ENCODE peak calls at places on chromosomes 12 and 14, in ten cellular contexts. W, Q, K, L, I, F, E, R, H and C are unnamed samples.

GRCh38 chr12:46445093-46445492 is 72.5 kb upstream of the SLC38A2 start:
- DNase-seq in W (no peak), Q (no peak), K (no peak), L (no peak), I (no peak), F (no peak), E (no peak), R (no peak), H (no peak), C (no peak)

GRCh38 chr12:18242380-18243089 is 18.8 kb upstream of the PIK3C2G start:
- DNase-seq in W (no peak), Q (no peak), K (no peak), L (no peak), I (no peak), F (no peak), E (no peak), R (no peak), H (no peak), C (no peak)

GRCh38 chr14:20454359-20454644 is 310 bp downstream of the OSGEP start:
- DNase-seq in W (no peak), Q (peak), K (no peak), L (peak), I (no peak), F (no peak), E (no peak), R (no peak), H (peak), C (no peak)

GRCh38 chr14:37443461-37443860 is 151.6 kb downstream of the FOXA1 start:
- DNase-seq in W (no peak), Q (no peak), K (no peak), L (no peak), I (peak), F (no peak), E (no peak), R (no peak), H (no peak), C (no peak)

GRCh38 chr12:132424118-132424438 is 65.9 kb upstream of the FBRSL1 start:
- DNase-seq in W (no peak), Q (no peak), K (no peak), L (no peak), I (no peak), F (no peak), E (no peak), R (no peak), H (no peak), C (no peak)

GRCh38 chr12:85280984-85281946 is 1.2 kb downstream of the ALX1 start:
- DNase-seq in W (no peak), Q (no peak), K (peak), L (no peak), I (peak), F (no peak), E (no peak), R (no peak), H (no peak), C (no peak)

GRCh38 chr12:4909734-4910501 is at the start of gene KCNA1:
- DNase-seq in W (no peak), Q (peak), K (no peak), L (no peak), I (peak), F (no peak), E (no peak), R (peak), H (peak), C (no peak)

GRCh38 chr14:94389731-94390371 is 1.4 kb upstream of the SERPINA1 start:
- DNase-seq in W (no peak), Q (no peak), K (no peak), L (no peak), I (no peak), F (no peak), E (no peak), R (no peak), H (no peak), C (no peak)

GRCh38 chr14:37712976-37713431 is 117.6 kb downstream of the TTC6 start:
- DNase-seq in W (no peak), Q (no peak), K (no peak), L (no peak), I (no peak), F (no peak), E (no peak), R (no peak), H (no peak), C (no peak)

GRCh38 chr14:33726685-33727084 is 224.2 kb downstream of the EGLN3 start:
- DNase-seq in W (no peak), Q (no peak), K (no peak), L (no peak), I (peak), F (no peak), E (no peak), R (no peak), H (no peak), C (no peak)

GRCh38 chr12:69388371-69388770 is 28.8 kb downstream of the YEATS4 start:
- DNase-seq in W (no peak), Q (peak), K (peak), L (no peak), I (peak), F (peak), E (no peak), R (peak), H (no peak), C (no peak)

GRCh38 chr14:77369280-77369679 is 7.6 kb downstream of the TMED8 start:
- DNase-seq in W (no peak), Q (no peak), K (no peak), L (no peak), I (no peak), F (no peak), E (no peak), R (no peak), H (no peak), C (no peak)

GRCh38 chr12:50603817-50604639 is 99.2 kb downstream of the DIP2B start:
- DNase-seq in W (no peak), Q (no peak), K (no peak), L (no peak), I (peak), F (no peak), E (peak), R (no peak), H (peak), C (no peak)

GRCh38 chr12:21666722-21667121 is 9.1 kb upstream of the LDHB start:
- DNase-seq in W (no peak), Q (peak), K (no peak), L (no peak), I (peak), F (no peak), E (no peak), R (no peak), H (no peak), C (no peak)

GRCh38 chr14:100056964-100057817 is 8.0 kb upstream of the EVL start:
- DNase-seq in W (no peak), Q (no peak), K (no peak), L (no peak), I (peak), F (no peak), E (no peak), R (no peak), H (no peak), C (no peak)

GRCh38 chr12:71873821-71874220 is 34.3 kb downstream of the TBC1D15 start:
- DNase-seq in W (no peak), Q (no peak), K (no peak), L (no peak), I (peak), F (no peak), E (no peak), R (no peak), H (no peak), C (no peak)

GRCh38 chr14:76236172-76237130 is 84.7 kb downstream of the GPATCH2L start:
- DNase-seq in W (no peak), Q (no peak), K (no peak), L (no peak), I (peak), F (no peak), E (no peak), R (no peak), H (no peak), C (no peak)

GRCh38 chr14:50060871-50061663 is 55.3 kb downstream of the VCPKMT start:
- DNase-seq in W (no peak), Q (peak), K (peak), L (no peak), I (peak), F (no peak), E (peak), R (peak), H (no peak), C (peak)

GRCh38 chr14:35254736-35255135 is 37.4 kb upstream of the PSMA6 start:
- DNase-seq in W (no peak), Q (no peak), K (no peak), L (no peak), I (no peak), F (no peak), E (no peak), R (peak), H (no peak), C (no peak)

GRCh38 chr12:19288603-19289244 is 150.6 kb upstream of the AEBP2 start:
- DNase-seq in W (no peak), Q (peak), K (peak), L (no peak), I (peak), F (no peak), E (no peak), R (no peak), H (no peak), C (no peak)

GRCh38 chr14:64464695-64465094 is 604 bp upstream of the AKAP5 start:
- DNase-seq in W (no peak), Q (peak), K (no peak), L (no peak), I (no peak), F (no peak), E (no peak), R (no peak), H (no peak), C (no peak)

GRCh38 chr12:111570090-111570961 is 28.8 kb downstream of the ATXN2 start:
- DNase-seq in W (no peak), Q (no peak), K (no peak), L (no peak), I (peak), F (peak), E (no peak), R (peak), H (no peak), C (no peak)

GRCh38 chr12:116126610-116127009 is 150.9 kb downstream of the MED13L start:
- DNase-seq in W (no peak), Q (no peak), K (no peak), L (no peak), I (peak), F (no peak), E (no peak), R (no peak), H (no peak), C (no peak)

GRCh38 chr14:26872930-26873470 is 275.2 kb upstream of the NOVA1 start:
- DNase-seq in W (no peak), Q (peak), K (peak), L (no peak), I (no peak), F (no peak), E (no peak), R (no peak), H (no peak), C (no peak)

GRCh38 chr12:52029686-52030085 is 21.6 kb upstream of the NR4A1 start:
- DNase-seq in W (no peak), Q (peak), K (no peak), L (no peak), I (peak), F (no peak), E (no peak), R (peak), H (peak), C (no peak)

GRCh38 chr12:25241171-25242020 is 9.3 kb downstream of the KRAS start:
- DNase-seq in W (no peak), Q (peak), K (peak), L (peak), I (peak), F (no peak), E (no peak), R (peak), H (no peak), C (no peak)

GRCh38 chr12:105201389-105201788 is 34.6 kb downstream of the APPL2 start:
- DNase-seq in W (no peak), Q (no peak), K (no peak), L (no peak), I (no peak), F (no peak), E (peak), R (no peak), H (peak), C (no peak)

GRCh38 chr12:3527181-3527580 is 36.2 kb downstream of the PRMT8 start:
- DNase-seq in W (no peak), Q (no peak), K (no peak), L (no peak), I (peak), F (no peak), E (no peak), R (peak), H (no peak), C (no peak)

GRCh38 chr12:21456291-21456780 is 18.9 kb downstream of the PYROXD1 start:
- DNase-seq in W (no peak), Q (no peak), K (no peak), L (peak), I (peak), F (no peak), E (no peak), R (no peak), H (no peak), C (no peak)

GRCh38 chr12:128772249-128772648 is 51.5 kb downstream of the SLC15A4 start:
- DNase-seq in W (no peak), Q (no peak), K (no peak), L (no peak), I (no peak), F (no peak), E (no peak), R (no peak), H (no peak), C (no peak)

GRCh38 chr14:98227000-98227726 is 1044.8 kb downstream of the BCL11B start:
- DNase-seq in W (no peak), Q (no peak), K (no peak), L (no peak), I (no peak), F (no peak), E (no peak), R (no peak), H (no peak), C (peak)

GRCh38 chr12:50918584-50919316 is 33.6 kb upstream of the HIGD1C start:
- DNase-seq in W (no peak), Q (no peak), K (no peak), L (no peak), I (no peak), F (no peak), E (no peak), R (no peak), H (no peak), C (no peak)

GRCh38 chr12:107843351-107844311 is 69.1 kb downstream of the ASCL4 start:
- DNase-seq in W (no peak), Q (peak), K (no peak), L (no peak), I (peak), F (no peak), E (no peak), R (peak), H (peak), C (peak)

GRCh38 chr14:73825551-73826188 is 26.0 kb upstream of the PTGR2 start:
- DNase-seq in W (peak), Q (peak), K (peak), L (peak), I (peak), F (peak), E (peak), R (peak), H (peak), C (peak)

GRCh38 chr12:68293347-68293746 is 38.8 kb downstream of the MDM1 start:
- DNase-seq in W (no peak), Q (no peak), K (no peak), L (no peak), I (no peak), F (no peak), E (no peak), R (no peak), H (no peak), C (no peak)